ENCODE peak calls at places on chromosomes 7 and 10, in five cellular contexts. One of them, this sample, is unnamed.

GRCh38 chr10:60098676-60099601 is 192.6 kb upstream of the CCDC6 start:
- DNase-seq in AG09309: no peak
- DNase-seq in B cell: no peak
- DNase-seq in heart right ventricle: no peak
- DNase-seq in left ventricle myocardium inferior: no peak
- DNase-seq in this sample: peak

GRCh38 chr10:117004627-117005453 is at the start of gene SHTN1:
- DNase-seq in left ventricle myocardium inferior: peak
- DNase-seq in heart right ventricle: peak
- DNase-seq in AG09309: no peak
- DNase-seq in B cell: peak
- DNase-seq in this sample: peak

GRCh38 chr10:35453855-35454532 is 117.7 kb downstream of the CCNY start:
- DNase-seq in B cell: no peak
- DNase-seq in heart right ventricle: no peak
- DNase-seq in left ventricle myocardium inferior: no peak
- DNase-seq in AG09309: no peak
- DNase-seq in this sample: no peak

GRCh38 chr7:151400626-151401315 is 9.1 kb downstream of the WDR86 start:
- DNase-seq in left ventricle myocardium inferior: no peak
- DNase-seq in B cell: peak
- DNase-seq in heart right ventricle: no peak
- DNase-seq in AG09309: no peak
- DNase-seq in this sample: no peak

GRCh38 chr7:126445991-126446390 is 806.8 kb downstream of the GRM8 start:
- DNase-seq in heart right ventricle: no peak
- DNase-seq in left ventricle myocardium inferior: no peak
- DNase-seq in AG09309: no peak
- DNase-seq in B cell: no peak
- DNase-seq in this sample: no peak

GRCh38 chr7:11486271-11486670 is 345.7 kb downstream of the THSD7A start:
- DNase-seq in left ventricle myocardium inferior: no peak
- DNase-seq in AG09309: no peak
- DNase-seq in heart right ventricle: no peak
- DNase-seq in B cell: no peak
- DNase-seq in this sample: no peak

GRCh38 chr7:106888204-106888603 is 23.1 kb downstream of the PIK3CG start:
- DNase-seq in AG09309: no peak
- DNase-seq in heart right ventricle: no peak
- DNase-seq in left ventricle myocardium inferior: no peak
- DNase-seq in B cell: no peak
- DNase-seq in this sample: no peak

GRCh38 chr10:112360308-112361270 is 13.3 kb upstream of the ACSL5 start:
- DNase-seq in AG09309: no peak
- DNase-seq in B cell: no peak
- DNase-seq in heart right ventricle: peak
- DNase-seq in left ventricle myocardium inferior: peak
- DNase-seq in this sample: no peak

GRCh38 chr10:50322075-50322474 is 70.8 kb upstream of the ASAH2 start:
- DNase-seq in left ventricle myocardium inferior: no peak
- DNase-seq in heart right ventricle: no peak
- DNase-seq in AG09309: no peak
- DNase-seq in B cell: no peak
- DNase-seq in this sample: peak

GRCh38 chr7:27734583-27734982 is 5.4 kb upstream of the TAX1BP1 start:
- DNase-seq in B cell: no peak
- DNase-seq in left ventricle myocardium inferior: no peak
- DNase-seq in AG09309: no peak
- DNase-seq in heart right ventricle: no peak
- DNase-seq in this sample: no peak

GRCh38 chr7:106568680-106569499 is 92.1 kb downstream of the CCDC71L start:
- DNase-seq in B cell: no peak
- DNase-seq in AG09309: peak
- DNase-seq in left ventricle myocardium inferior: no peak
- DNase-seq in heart right ventricle: no peak
- DNase-seq in this sample: peak

GRCh38 chr10:103967433-103968142 is 648 bp downstream of the SLK start:
- DNase-seq in heart right ventricle: peak
- DNase-seq in B cell: no peak
- DNase-seq in AG09309: no peak
- DNase-seq in left ventricle myocardium inferior: no peak
- DNase-seq in this sample: peak

GRCh38 chr7:121603886-121604285 is 207.8 kb upstream of the FAM3C start:
- DNase-seq in heart right ventricle: no peak
- DNase-seq in AG09309: no peak
- DNase-seq in B cell: no peak
- DNase-seq in left ventricle myocardium inferior: no peak
- DNase-seq in this sample: no peak

GRCh38 chr7:150862356-150862755 is 10.0 kb downstream of the AOC1 start:
- DNase-seq in B cell: no peak
- DNase-seq in AG09309: no peak
- DNase-seq in heart right ventricle: no peak
- DNase-seq in left ventricle myocardium inferior: no peak
- DNase-seq in this sample: no peak

GRCh38 chr7:41786943-41787342 is 84.1 kb upstream of the INHBA start:
- DNase-seq in B cell: no peak
- DNase-seq in AG09309: no peak
- DNase-seq in heart right ventricle: no peak
- DNase-seq in left ventricle myocardium inferior: no peak
- DNase-seq in this sample: no peak

GRCh38 chr10:131841131-131841661 is 59.6 kb upstream of the PPP2R2D start:
- DNase-seq in B cell: no peak
- DNase-seq in AG09309: no peak
- DNase-seq in heart right ventricle: no peak
- DNase-seq in left ventricle myocardium inferior: no peak
- DNase-seq in this sample: no peak

GRCh38 chr10:48285710-48286109 is 11.2 kb upstream of the FRMPD2 start:
- DNase-seq in left ventricle myocardium inferior: no peak
- DNase-seq in AG09309: no peak
- DNase-seq in heart right ventricle: no peak
- DNase-seq in B cell: no peak
- DNase-seq in this sample: no peak

GRCh38 chr10:43197834-43198681 is 59.8 kb downstream of the CSGALNACT2 start:
- DNase-seq in AG09309: no peak
- DNase-seq in left ventricle myocardium inferior: no peak
- DNase-seq in B cell: no peak
- DNase-seq in heart right ventricle: peak
- DNase-seq in this sample: peak

GRCh38 chr10:26445411-26446031 is 7.4 kb downstream of the APBB1IP start:
- DNase-seq in B cell: no peak
- DNase-seq in heart right ventricle: no peak
- DNase-seq in left ventricle myocardium inferior: no peak
- DNase-seq in AG09309: peak
- DNase-seq in this sample: no peak

GRCh38 chr7:70135656-70136055 is 537.4 kb downstream of the AUTS2 start:
- DNase-seq in heart right ventricle: no peak
- DNase-seq in B cell: no peak
- DNase-seq in left ventricle myocardium inferior: no peak
- DNase-seq in AG09309: no peak
- DNase-seq in this sample: no peak

GRCh38 chr10:73926152-73926764 is 15.3 kb downstream of the PLAU start:
- DNase-seq in left ventricle myocardium inferior: no peak
- DNase-seq in heart right ventricle: no peak
- DNase-seq in AG09309: no peak
- DNase-seq in B cell: no peak
- DNase-seq in this sample: no peak

GRCh38 chr7:94512735-94513564 is 3.3 kb downstream of the CASD1 start:
- DNase-seq in heart right ventricle: no peak
- DNase-seq in left ventricle myocardium inferior: no peak
- DNase-seq in AG09309: no peak
- DNase-seq in B cell: no peak
- DNase-seq in this sample: no peak

GRCh38 chr10:96222441-96222840 is 48.9 kb downstream of the BLNK start:
- DNase-seq in heart right ventricle: no peak
- DNase-seq in left ventricle myocardium inferior: no peak
- DNase-seq in AG09309: no peak
- DNase-seq in B cell: no peak
- DNase-seq in this sample: no peak

GRCh38 chr7:78939669-78940068 is 513.8 kb downstream of the MAGI2 start:
- DNase-seq in B cell: no peak
- DNase-seq in AG09309: no peak
- DNase-seq in left ventricle myocardium inferior: no peak
- DNase-seq in heart right ventricle: no peak
- DNase-seq in this sample: no peak

GRCh38 chr10:48444861-48445841 is 138.7 kb downstream of the MAPK8 start:
- DNase-seq in left ventricle myocardium inferior: no peak
- DNase-seq in AG09309: no peak
- DNase-seq in heart right ventricle: no peak
- DNase-seq in B cell: no peak
- DNase-seq in this sample: no peak

GRCh38 chr10:110827410-110827809 is 44.3 kb upstream of the PDCD4 start:
- DNase-seq in B cell: no peak
- DNase-seq in heart right ventricle: no peak
- DNase-seq in AG09309: peak
- DNase-seq in left ventricle myocardium inferior: no peak
- DNase-seq in this sample: no peak

GRCh38 chr10:110077436-110078120 is 69.8 kb downstream of the ADD3 start:
- DNase-seq in B cell: peak
- DNase-seq in AG09309: no peak
- DNase-seq in left ventricle myocardium inferior: no peak
- DNase-seq in heart right ventricle: no peak
- DNase-seq in this sample: peak

GRCh38 chr7:55133630-55134392 is 115.0 kb downstream of the EGFR start:
- DNase-seq in B cell: no peak
- DNase-seq in left ventricle myocardium inferior: peak
- DNase-seq in AG09309: peak
- DNase-seq in heart right ventricle: peak
- DNase-seq in this sample: no peak

GRCh38 chr7:137695942-137696341 is 150.8 kb downstream of the DGKI start:
- DNase-seq in B cell: no peak
- DNase-seq in AG09309: no peak
- DNase-seq in left ventricle myocardium inferior: no peak
- DNase-seq in heart right ventricle: no peak
- DNase-seq in this sample: no peak

DNA sequence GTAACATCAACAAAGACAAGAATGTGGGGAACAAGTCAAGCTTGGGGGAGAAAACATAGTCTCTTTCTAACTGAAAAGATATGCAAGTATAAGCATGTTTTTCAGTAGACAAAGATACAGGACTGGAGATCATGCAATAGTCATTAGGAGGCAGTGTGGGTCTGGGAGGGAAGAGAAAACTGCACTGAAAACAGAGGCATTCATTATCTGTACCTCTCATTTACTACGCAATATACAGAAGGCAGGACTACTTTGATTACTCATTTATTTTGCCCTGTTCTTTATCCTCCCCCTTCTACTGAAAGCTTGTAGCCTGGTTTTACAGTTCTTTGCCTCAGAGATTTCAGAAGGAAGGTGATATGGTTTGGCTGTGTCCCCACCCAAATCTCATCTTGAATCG is 341.2 kb downstream of the CRPPA start:
- DNase-seq in left ventricle myocardium inferior: no peak
- DNase-seq in B cell: no peak
- DNase-seq in heart right ventricle: no peak
- DNase-seq in AG09309: no peak
- DNase-seq in this sample: no peak
- TF ChIP-seq CTCF in left ventricle myocardium inferior: no peak
- TF ChIP-seq CTCF in B cell: no peak
- TF ChIP-seq CTCF in heart right ventricle: no peak
- TF ChIP-seq CTCF in AG09309: no peak
- TF ChIP-seq CTCF in this sample: no peak

DNA sequence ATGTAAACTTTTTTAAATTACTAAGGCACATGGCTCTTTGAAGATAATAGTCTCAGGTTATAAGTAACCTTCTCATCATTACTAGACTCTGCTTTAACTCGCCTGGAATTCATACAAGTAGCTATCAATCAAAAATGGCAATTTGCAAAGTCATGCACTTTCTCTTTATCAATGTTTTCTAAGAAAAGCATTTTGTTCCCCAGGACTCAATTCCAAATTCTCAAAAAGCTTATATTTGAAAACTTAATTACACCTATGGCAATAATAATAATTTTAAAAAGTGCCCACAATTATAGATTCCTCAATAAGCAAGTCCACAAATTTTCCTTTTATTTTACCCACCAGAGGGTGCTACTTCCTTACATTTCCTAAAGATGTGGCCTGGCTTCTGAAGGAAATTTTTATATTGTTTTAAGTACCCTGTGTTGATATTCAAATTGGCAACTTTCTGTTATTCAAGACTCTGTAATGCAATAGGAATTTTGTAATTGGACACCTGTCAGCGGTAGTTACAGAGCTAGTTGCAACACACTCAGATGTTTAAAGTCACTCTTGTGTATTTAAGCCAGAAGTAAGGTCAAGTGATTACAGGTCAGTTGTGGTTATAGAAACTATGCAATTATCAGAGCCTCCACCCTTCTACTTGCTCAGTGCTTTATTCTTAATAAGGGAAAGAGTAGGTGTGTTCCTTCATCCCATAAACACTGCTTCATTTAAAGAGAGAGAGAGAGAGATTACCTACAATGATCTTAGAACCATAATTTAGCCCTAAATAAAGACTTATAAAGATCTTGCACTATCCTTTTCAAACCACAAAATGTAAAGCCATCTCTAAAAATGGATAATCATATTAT is 47.1 kb upstream of the HYAL4 start:
- DNase-seq in AG09309: peak
- DNase-seq in B cell: peak
- DNase-seq in left ventricle myocardium inferior: no peak
- DNase-seq in heart right ventricle: no peak
- DNase-seq in this sample: no peak
- TF ChIP-seq CTCF in AG09309: peak
- TF ChIP-seq CTCF in B cell: peak
- TF ChIP-seq CTCF in left ventricle myocardium inferior: peak
- TF ChIP-seq CTCF in heart right ventricle: peak
- TF ChIP-seq CTCF in this sample: peak

DNA sequence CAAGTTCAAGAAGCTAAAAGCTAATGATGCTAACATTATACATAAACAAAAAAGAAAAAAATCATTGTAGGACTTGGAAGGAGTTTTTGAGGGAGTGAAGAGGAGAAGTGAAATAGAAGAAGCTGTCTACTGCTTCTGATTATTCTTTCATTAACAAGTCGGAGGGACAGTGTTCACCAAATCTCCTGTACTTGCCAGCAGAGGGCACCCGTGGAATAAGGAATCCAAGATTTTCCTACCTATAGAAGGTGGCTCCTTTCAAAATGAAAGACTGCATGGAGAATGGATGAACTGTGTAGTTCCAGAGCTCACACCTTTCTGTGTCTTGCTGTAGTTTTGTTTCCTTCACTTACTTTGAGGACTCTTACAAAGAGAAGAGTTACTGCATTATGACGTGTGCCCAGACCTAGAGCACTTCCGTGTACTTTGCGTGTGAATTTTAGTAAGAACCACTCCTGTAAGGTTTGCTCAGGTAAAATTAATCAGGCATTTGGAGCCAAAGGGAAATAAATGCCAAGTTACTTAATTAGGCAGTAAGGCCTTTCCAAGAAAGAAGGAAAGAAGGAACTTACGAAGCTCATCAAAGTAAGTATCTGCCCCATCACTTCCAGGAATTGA is 145.1 kb downstream of the SEMA3D start:
- DNase-seq in left ventricle myocardium inferior: peak
- DNase-seq in B cell: peak
- DNase-seq in AG09309: peak
- DNase-seq in heart right ventricle: peak
- DNase-seq in this sample: peak
- TF ChIP-seq CTCF in left ventricle myocardium inferior: peak
- TF ChIP-seq CTCF in B cell: peak
- TF ChIP-seq CTCF in AG09309: peak
- TF ChIP-seq CTCF in heart right ventricle: peak
- TF ChIP-seq CTCF in this sample: peak

GRCh38 chr10:58714436-58714835 is 201.8 kb downstream of the BICC1 start:
- DNase-seq in left ventricle myocardium inferior: no peak
- DNase-seq in AG09309: no peak
- DNase-seq in heart right ventricle: no peak
- DNase-seq in B cell: no peak
- DNase-seq in this sample: no peak
- TF ChIP-seq CTCF in left ventricle myocardium inferior: no peak
- TF ChIP-seq CTCF in AG09309: no peak
- TF ChIP-seq CTCF in heart right ventricle: no peak
- TF ChIP-seq CTCF in B cell: no peak
- TF ChIP-seq CTCF in this sample: no peak